ENCODE peak calls at places on chromosomes 6 and 20, in five cellular contexts. Q is GM23338, E is GM12865, J is upper lobe of left lung, Z is choroid plexus epithelial cell. H is an unnamed sample.

GRCh38 chr6:35663001-35663400 is 25.7 kb downstream of the FKBP5 start:
- DNase-seq in Z (peak; percentile 68), J (no peak), Q (no peak), E (no peak), H (no peak)

GRCh38 chr6:105112577-105112976 is 67.2 kb downstream of the POPDC3 start:
- DNase-seq in J (no peak), Q (peak; percentile 44), E (peak; percentile 12), Z (peak; percentile 17), H (no peak)

GRCh38 chr6:47621838-47622449 is 76.4 kb upstream of the ADGRF4 start:
- DNase-seq in Q (no peak), Z (no peak), J (no peak), E (no peak), H (no peak)

GRCh38 chr6:100382031-100382430 is 82.7 kb downstream of the SIM1 start:
- DNase-seq in Q (no peak), J (no peak), E (no peak), Z (no peak), H (no peak)

GRCh38 chr6:386688-387266 is 4.8 kb upstream of the IRF4 start:
- DNase-seq in Z (no peak), J (no peak), E (no peak), Q (no peak), H (no peak)

GRCh38 chr6:137707590-137708360 is 159.3 kb upstream of the TNFAIP3 start:
- DNase-seq in Z (peak; percentile 93), Q (peak; percentile 80), E (peak; percentile 95), J (peak; percentile 81), H (peak; percentile 61)

GRCh38 chr6:43205849-43206248 is 23.4 kb downstream of the DNPH1 start:
- DNase-seq in J (no peak), Q (no peak), E (no peak), Z (no peak), H (no peak)

GRCh38 chr6:85041376-85041775 is 277.0 kb upstream of the TBX18 start:
- DNase-seq in J (no peak), Q (no peak), Z (peak; percentile 18), E (no peak), H (no peak)

GRCh38 chr6:143346004-143346403 is 104.5 kb downstream of the ADAT2 start:
- DNase-seq in Q (no peak), E (no peak), Z (no peak), J (no peak), H (no peak)

GRCh38 chr6:159533016-159533415 is 160.0 kb downstream of the SOD2 start:
- DNase-seq in E (no peak), Q (no peak), J (no peak), Z (no peak), H (no peak)

GRCh38 chr6:135546680-135547418 is 49.3 kb upstream of the AHI1 start:
- DNase-seq in E (no peak), Q (no peak), J (no peak), Z (no peak), H (no peak)

GRCh38 chr6:24329022-24329421 is 28.8 kb downstream of the DCDC2 start:
- DNase-seq in J (no peak), Z (no peak), E (no peak), Q (no peak), H (no peak)

GRCh38 chr6:104940238-104940880 is 16.5 kb upstream of the LIN28B start:
- DNase-seq in Z (no peak), J (no peak), Q (peak; percentile 90), E (no peak), H (no peak)

GRCh38 chr6:91705646-91706045 is 1118.8 kb upstream of the MAP3K7 start:
- DNase-seq in Z (no peak), Q (no peak), J (no peak), E (no peak), H (no peak)

GRCh38 chr6:12033770-12034169 is 21.7 kb downstream of the HIVEP1 start:
- DNase-seq in E (no peak), J (no peak), Q (no peak), Z (peak; percentile 64), H (no peak)

GRCh38 chr20:53371216-53371615 is 222.4 kb downstream of the ZNF217 start:
- DNase-seq in Z (no peak), E (no peak), J (no peak), Q (no peak), H (no peak)

GRCh38 chr6:25042599-25042936 is 106.8 kb upstream of the RIPOR2 start:
- DNase-seq in Q (peak; percentile 42), J (no peak), E (peak; percentile 48), Z (no peak), H (no peak)

GRCh38 chr6:106527979-106528378 is 101.3 kb downstream of the RTN4IP1 start:
- DNase-seq in Z (peak; percentile 91), Q (no peak), J (no peak), E (no peak), H (peak; percentile 89)

GRCh38 chr6:71373943-71374342 is 85.3 kb downstream of the OGFRL1 start:
- DNase-seq in Z (no peak), Q (no peak), E (no peak), J (no peak), H (no peak)

GRCh38 chr20:33285861-33286495 is 3.0 kb downstream of the BPIFB1 start:
- DNase-seq in Q (no peak), Z (no peak), J (no peak), E (no peak), H (no peak)

GRCh38 chr20:53672484-53673129 is 79.0 kb upstream of the ZNF217 start:
- DNase-seq in Q (no peak), Z (peak; percentile 58), J (no peak), E (no peak), H (peak; percentile 51)

GRCh38 chr6:7173843-7174503 is 66.2 kb downstream of the RREB1 start:
- DNase-seq in J (no peak), Z (no peak), Q (peak; percentile 66), E (no peak), H (no peak)

GRCh38 chr20:40508821-40509220 is 180.2 kb downstream of the MAFB start:
- DNase-seq in Q (no peak), E (no peak), Z (no peak), J (no peak), H (no peak)

GRCh38 chr6:41306187-41306854 is 19.8 kb upstream of the TREM1 start:
- DNase-seq in Z (peak; percentile 74), Q (peak; percentile 85), E (peak; percentile 69), J (no peak), H (peak; percentile 29)

GRCh38 chr6:20393297-20393696 is 8.4 kb upstream of the E2F3 start:
- DNase-seq in Q (no peak), Z (no peak), E (no peak), J (no peak), H (no peak)

GRCh38 chr6:168681748-168682147 is 240.8 kb downstream of the SMOC2 start:
- DNase-seq in E (no peak), Z (no peak), J (peak; percentile 1), Q (no peak), H (no peak)

GRCh38 chr6:168265394-168265793 is 54.2 kb downstream of the DACT2 start:
- DNase-seq in E (no peak), Z (no peak), Q (no peak), J (no peak), H (no peak)

GRCh38 chr6:38413097-38413800 is 226.5 kb downstream of the BTBD9 start:
- DNase-seq in E (no peak), Q (no peak), Z (no peak), J (no peak), H (no peak)

GRCh38 chr6:151998784-151999183 is 191.3 kb downstream of the ESR1 start:
- DNase-seq in Z (no peak), J (no peak), E (no peak), Q (no peak), H (no peak)

GRCh38 chr20:4673371-4674001 is 48.2 kb upstream of the PRND start:
- DNase-seq in Z (no peak), Q (no peak), J (no peak), E (no peak), H (no peak)

GRCh38 chr6:16049178-16049577 is 79.7 kb upstream of the MYLIP start:
- DNase-seq in J (no peak), Q (no peak), Z (peak; percentile 23), E (peak; percentile 41), H (no peak)

GRCh38 chr6:119881416-119881815 is 531.9 kb upstream of the MAN1A1 start:
- DNase-seq in Q (no peak), E (no peak), J (no peak), Z (no peak), H (peak; percentile 24)

GRCh38 chr20:38187512-38187911 is 22.4 kb upstream of the TGM2 start:
- DNase-seq in Z (peak; percentile 56), E (no peak), J (no peak), Q (peak; percentile 81), H (no peak)

GRCh38 chr6:17419189-17419575 is 25.8 kb downstream of the CAP2 start:
- DNase-seq in Q (no peak), Z (no peak), J (no peak), E (no peak), H (no peak)
- H3K4me3 ChIP-seq in Q (no peak overlapping the region), Z (no peak overlapping the region), J (no peak overlapping the region), E (no peak overlapping the region), H (no peak overlapping the region)

DNA sequence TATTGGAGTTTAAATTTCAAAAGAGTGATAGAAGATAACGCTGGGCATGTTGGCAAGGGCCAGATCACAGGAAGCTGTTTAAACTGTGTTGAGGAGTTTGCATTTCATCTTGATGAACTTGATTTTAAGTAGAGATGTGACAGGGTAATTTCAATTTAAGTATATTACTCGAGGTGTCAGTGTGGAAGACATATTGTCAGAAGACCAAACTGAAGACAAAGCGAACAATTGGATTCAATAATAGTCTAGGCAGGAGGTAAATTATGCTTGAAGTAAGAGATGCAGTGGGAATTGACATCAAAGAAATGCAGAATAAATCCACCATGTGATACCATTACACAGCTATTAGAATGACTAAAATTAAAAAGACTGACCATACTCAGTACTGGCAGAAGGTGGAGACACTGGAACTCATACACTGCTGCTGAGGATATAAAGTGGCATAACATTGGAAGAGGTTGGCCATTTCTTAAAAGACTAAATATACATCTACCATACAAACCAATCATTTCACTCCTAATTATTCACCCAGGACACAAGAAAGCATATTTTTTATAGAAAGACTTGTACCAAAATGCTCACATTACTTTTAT is 240.8 kb downstream of the ARHGAP18 start:
- DNase-seq in E (no peak), Z (peak; percentile 46), J (no peak), Q (no peak), H (no peak)
- TF ChIP-seq CTCF in E (no peak), Z (peak; percentile 35), J (no peak), Q (peak; percentile 12), H (no peak)

DNA sequence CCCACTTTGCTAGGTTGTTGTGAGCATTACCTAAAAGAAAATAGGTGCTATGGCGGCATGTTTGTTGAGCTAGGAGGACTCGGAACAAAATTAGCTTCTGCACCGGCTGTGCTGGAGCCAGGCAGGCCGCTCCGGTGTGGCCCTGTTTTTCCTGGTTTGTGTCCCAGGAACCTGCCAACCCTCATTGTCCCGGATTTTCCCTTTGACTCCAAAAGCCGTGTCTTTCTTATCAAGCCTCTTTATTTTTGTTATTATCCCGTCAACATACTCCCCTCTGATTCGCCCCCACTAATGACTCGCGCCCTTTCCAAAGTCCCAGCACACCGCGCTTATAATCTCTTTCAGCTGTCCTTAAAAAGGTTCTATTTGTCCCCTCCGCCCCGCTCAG is 117.0 kb downstream of the MYLK4 start:
- DNase-seq in Z (no peak), E (no peak), J (no peak), Q (no peak), H (no peak)
- H3K4me3 ChIP-seq in Z (peak overlapping the region; percentile 49), E (no peak overlapping the region), J (peak overlapping the region; percentile 41), Q (peak overlapping the region; percentile 56), H (peak overlapping the region; percentile 19)

DNA sequence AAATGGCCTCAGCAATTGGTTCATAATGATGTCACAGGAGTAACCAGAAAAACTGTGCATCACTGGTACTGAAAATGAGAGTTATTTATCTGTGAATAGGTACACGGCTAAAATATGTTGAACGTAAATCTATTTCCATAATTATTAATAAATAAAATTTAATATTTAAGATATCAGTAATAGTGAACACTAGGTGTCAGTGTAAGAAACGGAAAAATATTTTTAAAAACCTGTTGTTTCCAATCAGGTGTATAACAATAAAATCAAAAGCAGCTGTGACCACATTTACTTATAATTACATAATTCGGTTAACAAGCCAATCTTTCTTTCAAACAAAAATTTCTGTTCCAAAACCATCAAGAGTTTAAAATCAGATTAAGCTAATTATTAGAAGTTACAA is 241.4 kb upstream of the RUNX2 start:
- DNase-seq in E (no peak), J (no peak), Z (no peak), Q (no peak), H (no peak)
- TF ChIP-seq CTCF in E (no peak), J (no peak), Z (peak; percentile 16), Q (no peak), H (no peak)